ENCODE peak calls at places on chromosome 15, in five cellular contexts. Z is activated gamma-delta T cell treated with Interleukin-2 at 50 U/mL for 16 hours, Q is cardiac fibroblast, W is AG10803, A is left ventricle myocardium inferior. L is an unnamed sample.

GRCh38 chr15:29046281-29046810 is 160.6 kb downstream of the APBA2 start:
- DNase-seq in Q (no peak), Z (no peak), A (no peak), W (no peak), L (no peak)

GRCh38 chr15:63250312-63250965 is 27.0 kb upstream of the APH1B start:
- DNase-seq in Z (no peak), W (peak), Q (peak), A (no peak), L (peak)

GRCh38 chr15:67685008-67685599 is 140.2 kb upstream of the SKOR1 start:
- DNase-seq in A (no peak), Z (no peak), Q (peak), W (peak), L (no peak)

GRCh38 chr15:98231696-98232440 is 271.4 kb downstream of the ARRDC4 start:
- DNase-seq in W (peak), A (no peak), Z (no peak), Q (peak), L (no peak)

GRCh38 chr15:83815506-83815905 is 161.6 kb downstream of the ADAMTSL3 start:
- DNase-seq in A (no peak), W (no peak), Z (no peak), Q (no peak), L (no peak)

GRCh38 chr15:89098281-89098680 is 10.0 kb downstream of the ABHD2 start:
- DNase-seq in Q (no peak), A (no peak), W (no peak), Z (no peak), L (no peak)

GRCh38 chr15:28113426-28114113 is 14.5 kb upstream of the OCA2 start:
- DNase-seq in W (no peak), A (no peak), Z (no peak), Q (no peak), L (no peak)

GRCh38 chr15:57522148-57522547 is 69.6 kb upstream of the MYZAP start:
- DNase-seq in Z (no peak), A (no peak), Q (no peak), W (no peak), L (no peak)

GRCh38 chr15:89893027-89893426 is 767 bp downstream of the AP3S2 start:
- DNase-seq in W (peak), Q (peak), A (no peak), Z (no peak), L (no peak)

GRCh38 chr15:68402432-68403160 is 29.4 kb downstream of the ITGA11 start:
- DNase-seq in Q (no peak), Z (no peak), W (no peak), A (no peak), L (no peak)

GRCh38 chr15:58438956-58439355 is 7.2 kb downstream of the LIPC start:
- DNase-seq in Q (peak), Z (no peak), W (peak), A (peak), L (no peak)

GRCh38 chr15:74552761-74553441 is 11.9 kb downstream of the ARID3B start:
- DNase-seq in Q (no peak), A (no peak), Z (no peak), W (no peak), L (no peak)

GRCh38 chr15:58923696-58924300 is 9.7 kb downstream of the SLTM start:
- DNase-seq in Z (no peak), W (peak), Q (peak), A (no peak), L (no peak)

GRCh38 chr15:56342653-56343052 is 22.6 kb upstream of the TEX9 start:
- DNase-seq in A (no peak), Z (no peak), Q (peak), W (peak), L (no peak)

GRCh38 chr15:42457445-42458442 is 33.2 kb downstream of the ZNF106 start:
- DNase-seq in Z (no peak), Q (peak), W (peak), A (peak), L (peak)

L was measured in AG04449.